ENCODE peak calls at places on chromosomes 4 and X, in ten cellular contexts. Y is pancreas; H is type B pancreatic cell; J is breast epithelium; B is heart right ventricle; C is ascending aorta; V is GM12865; Z is sigmoid colon; L is stomach; A is CD4-positive, alpha-beta T cell. P is an unnamed sample.

GRCh38 chr4:136768925-136769275 is 763.4 kb downstream of the PCDH18 start:
- DNase-seq in Y (no peak), H (no peak), J (no peak), B (no peak), C (no peak), V (no peak), Z (no peak), L (no peak), A (no peak), P (no peak)

GRCh38 chrX:41526925-41527324 is 79.8 kb downstream of the NYX start:
- DNase-seq in Y (no peak), H (no peak), J (no peak), B (no peak), C (no peak), V (peak), Z (no peak), L (no peak), A (no peak), P (no peak)

GRCh38 chr4:76737180-76737579 is 160.8 kb downstream of the SOWAHB start:
- DNase-seq in Y (no peak), H (no peak), J (no peak), B (no peak), C (no peak), V (no peak), Z (no peak), L (no peak), A (no peak), P (no peak)

GRCh38 chr4:186669159-186669720 is 54.4 kb downstream of the FAT1 start:
- DNase-seq in Y (no peak), H (no peak), J (peak), B (no peak), C (no peak), V (no peak), Z (peak), L (no peak), A (no peak), P (no peak)

GRCh38 chrX:866441-866990 is 235.9 kb downstream of the SHOX start:
- DNase-seq in Y (no peak), H (peak), J (no peak), B (no peak), C (no peak), V (no peak), Z (no peak), L (no peak), A (no peak), P (no peak)

GRCh38 chr4:30443289-30443688 is 276.9 kb upstream of the PCDH7 start:
- DNase-seq in Y (no peak), H (no peak), J (no peak), B (no peak), C (no peak), V (no peak), Z (no peak), L (no peak), A (no peak), P (no peak)

GRCh38 chr4:164948943-164949342 is 28.5 kb downstream of the TRIM61 start:
- DNase-seq in Y (no peak), H (no peak), J (no peak), B (no peak), C (no peak), V (no peak), Z (no peak), L (no peak), A (no peak), P (no peak)

GRCh38 chr4:6343950-6344408 is 74.3 kb downstream of the WFS1 start:
- DNase-seq in Y (no peak), H (no peak), J (no peak), B (no peak), C (no peak), V (peak), Z (no peak), L (peak), A (no peak), P (peak)

GRCh38 chr4:30537462-30537861 is 182.7 kb upstream of the PCDH7 start:
- DNase-seq in Y (no peak), H (no peak), J (no peak), B (no peak), C (no peak), V (no peak), Z (no peak), L (no peak), A (no peak), P (no peak)

GRCh38 chrX:147832707-147833348 is 78.9 kb upstream of the FMR1 start:
- DNase-seq in Y (no peak), H (no peak), J (no peak), B (no peak), C (no peak), V (no peak), Z (no peak), L (no peak), A (no peak), P (no peak)

GRCh38 chrX:112677167-112677566 is 2.6 kb downstream of the LHFPL1 start:
- DNase-seq in Y (no peak), H (no peak), J (no peak), B (no peak), C (no peak), V (no peak), Z (no peak), L (no peak), A (no peak), P (no peak)

GRCh38 chr4:76699911-76700310 is 198.0 kb downstream of the SOWAHB start:
- DNase-seq in Y (no peak), H (no peak), J (no peak), B (no peak), C (no peak), V (no peak), Z (no peak), L (no peak), A (no peak), P (no peak)

GRCh38 chrX:348461-349117 is 30.0 kb upstream of the GTPBP6 start:
- DNase-seq in Y (no peak), H (no peak), J (no peak), B (no peak), C (no peak), V (no peak), Z (no peak), L (no peak), A (no peak), P (no peak)

GRCh38 chr4:118904935-118905334 is 16.3 kb downstream of the SYNPO2 start:
- DNase-seq in Y (no peak), H (no peak), J (no peak), B (no peak), C (no peak), V (no peak), Z (no peak), L (no peak), A (no peak), P (no peak)

GRCh38 chrX:106397788-106398538 is 213.8 kb upstream of the RADX start:
- DNase-seq in Y (no peak), H (no peak), J (no peak), B (no peak), C (no peak), V (no peak), Z (no peak), L (no peak), A (no peak), P (no peak)

GRCh38 chr4:44326716-44327115 is 121.9 kb downstream of the KCTD8 start:
- DNase-seq in Y (no peak), H (no peak), J (no peak), B (no peak), C (no peak), V (no peak), Z (no peak), L (no peak), A (no peak), P (no peak)

GRCh38 chr4:133555671-133556070 is 406.6 kb downstream of the PCDH10 start:
- DNase-seq in Y (no peak), H (no peak), J (no peak), B (no peak), C (no peak), V (no peak), Z (no peak), L (no peak), A (no peak), P (no peak)

GRCh38 chrX:22629105-22629725 is 356.5 kb downstream of the CBLL2 start:
- DNase-seq in Y (no peak), H (no peak), J (no peak), B (no peak), C (no peak), V (no peak), Z (no peak), L (no peak), A (no peak), P (no peak)

GRCh38 chrX:54482839-54483593 is 13.0 kb downstream of the FGD1 start:
- DNase-seq in Y (no peak), H (no peak), J (no peak), B (peak), C (no peak), V (no peak), Z (no peak), L (no peak), A (no peak), P (no peak)

GRCh38 chr4:102449751-102450352 is 51.3 kb upstream of the NFKB1 start:
- DNase-seq in Y (peak), H (no peak), J (no peak), B (no peak), C (no peak), V (peak), Z (no peak), L (peak), A (peak), P (peak)

GRCh38 chrX:68419934-68420333 is 13.4 kb downstream of the OPHN1 start:
- DNase-seq in Y (no peak), H (no peak), J (no peak), B (no peak), C (no peak), V (no peak), Z (no peak), L (no peak), A (no peak), P (no peak)

GRCh38 chrX:12979011-12979629 is 4.2 kb downstream of the TMSB4X start:
- DNase-seq in Y (no peak), H (no peak), J (no peak), B (no peak), C (no peak), V (peak), Z (no peak), L (no peak), A (no peak), P (no peak)

GRCh38 chrX:12975999-12976558 is 1.2 kb downstream of the TMSB4X start:
- DNase-seq in Y (peak), H (no peak), J (no peak), B (no peak), C (peak), V (peak), Z (no peak), L (peak), A (no peak), P (peak)

GRCh38 chrX:12977761-12978204 is 2.9 kb downstream of the TMSB4X start:
- DNase-seq in Y (no peak), H (no peak), J (no peak), B (no peak), C (no peak), V (no peak), Z (no peak), L (no peak), A (no peak), P (no peak)

GRCh38 chrX:12979630-12980015 is 4.7 kb downstream of the TMSB4X start:
- DNase-seq in Y (no peak), H (no peak), J (no peak), B (no peak), C (no peak), V (peak), Z (no peak), L (no peak), A (no peak), P (no peak)

DNA sequence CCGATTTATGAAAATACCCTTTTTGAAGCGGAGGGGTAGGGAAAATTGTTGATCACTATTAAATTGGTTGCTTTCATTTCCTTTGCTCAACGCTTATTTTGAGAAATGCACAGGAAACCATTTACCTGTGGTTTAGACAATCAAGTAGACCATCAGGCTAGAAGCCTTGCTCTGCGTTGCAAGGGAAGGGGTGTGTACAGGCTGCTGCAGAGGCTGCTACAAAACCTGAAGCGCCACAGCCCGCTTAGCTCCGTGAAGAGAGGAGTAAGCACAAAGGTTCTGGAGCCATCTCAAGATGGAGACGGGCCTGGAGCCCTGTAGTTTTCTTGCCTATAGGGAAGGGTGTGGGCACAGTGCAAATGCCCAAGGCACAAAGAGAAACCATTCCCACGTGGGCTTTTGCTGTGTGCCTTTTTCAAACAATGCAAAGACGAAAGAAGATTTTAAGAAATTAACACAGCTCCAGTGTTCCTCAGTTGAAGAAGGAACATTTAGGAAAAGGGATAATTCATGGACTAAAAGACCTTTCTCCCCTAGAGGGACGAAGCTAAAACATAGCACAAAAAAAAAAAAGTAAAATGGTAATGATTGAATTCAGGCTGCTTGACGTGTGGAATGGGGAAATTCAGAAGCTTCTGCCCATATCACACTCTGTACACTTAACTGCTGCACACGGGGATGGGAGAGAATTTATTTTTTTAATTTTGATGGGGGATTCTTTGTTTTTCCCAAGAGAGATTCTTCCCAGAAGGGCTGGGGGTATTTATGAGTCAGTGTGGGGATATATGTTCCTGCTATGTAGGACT is 3.5 kb downstream of the TMSB4X start:
- DNase-seq in Y (peak), H (no peak), J (peak), B (peak), C (peak), V (peak), Z (peak), L (peak), A (peak), P (peak)
- TF ChIP-seq CTCF in Y (no peak), H (peak), J (no peak), B (no peak), C (no peak), V (no peak), Z (no peak), L (no peak), A (no peak), P (no peak)

GRCh38 chr4:7844247-7844991 is 95.2 kb downstream of the AFAP1 start:
- DNase-seq in Y (peak), H (peak), J (no peak), B (peak), C (peak), V (peak), Z (peak), L (peak), A (peak), P (peak)

GRCh38 chr4:7847206-7847605 is 92.5 kb downstream of the AFAP1 start:
- DNase-seq in Y (no peak), H (no peak), J (no peak), B (no peak), C (no peak), V (no peak), Z (peak), L (no peak), A (no peak), P (no peak)

GRCh38 chr4:7842384-7843279 is 97.0 kb downstream of the AFAP1 start:
- DNase-seq in Y (peak), H (no peak), J (peak), B (peak), C (peak), V (no peak), Z (peak), L (no peak), A (no peak), P (no peak)

GRCh38 chr4:7843831-7844230 is 95.8 kb downstream of the AFAP1 start:
- DNase-seq in Y (no peak), H (no peak), J (no peak), B (no peak), C (no peak), V (no peak), Z (no peak), L (no peak), A (no peak), P (no peak)

GRCh38 chr4:7845493-7846124 is 94.1 kb downstream of the AFAP1 start:
- DNase-seq in Y (no peak), H (no peak), J (no peak), B (no peak), C (no peak), V (no peak), Z (peak), L (no peak), A (no peak), P (no peak)
- TF ChIP-seq CTCF in Y (no peak), H (no peak), J (no peak), B (no peak), C (no peak), V (no peak), Z (no peak), L (no peak), A (no peak), P (no peak)

DNA sequence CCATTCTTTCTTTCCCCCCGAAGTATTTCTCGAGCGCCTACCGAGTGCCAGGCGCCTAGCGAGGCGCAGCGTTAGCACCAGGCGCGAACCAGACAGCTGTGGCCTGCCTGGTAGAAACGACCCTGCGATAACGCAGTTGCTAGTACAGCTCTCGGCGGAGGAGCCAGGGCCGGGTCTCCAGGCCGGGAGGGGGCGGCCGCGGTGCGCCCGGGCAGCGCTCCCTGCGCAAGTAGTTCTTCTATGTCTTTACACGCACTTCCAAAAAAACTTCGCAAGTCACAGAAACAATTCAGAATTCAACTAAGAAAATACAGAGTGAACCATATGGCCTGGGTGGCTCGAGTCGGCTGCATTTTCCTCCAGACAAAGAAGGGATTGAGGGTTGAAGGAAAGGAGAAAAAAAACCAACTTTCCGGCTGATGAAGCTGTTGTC is 7.0 kb upstream of the NEUROG2 start:
- DNase-seq in Y (peak), H (no peak), J (no peak), B (no peak), C (no peak), V (peak), Z (no peak), L (no peak), A (no peak), P (peak)
- TF ChIP-seq CTCF in Y (no peak), H (peak), J (no peak), B (no peak), C (no peak), V (peak), Z (no peak), L (no peak), A (no peak), P (no peak)

GRCh38 chrX:46185923-46186810 is 359.1 kb downstream of the ZNF674 start:
- DNase-seq in Y (no peak), H (no peak), J (no peak), B (no peak), C (no peak), V (no peak), Z (no peak), L (no peak), A (no peak), P (no peak)

GRCh38 chrX:46184749-46185148 is 360.5 kb downstream of the ZNF674 start:
- DNase-seq in Y (no peak), H (no peak), J (no peak), B (no peak), C (no peak), V (no peak), Z (no peak), L (no peak), A (no peak), P (no peak)

GRCh38 chrX:46178763-46179162 is 366.5 kb downstream of the ZNF674 start:
- DNase-seq in Y (no peak), H (no peak), J (no peak), B (no peak), C (no peak), V (peak), Z (no peak), L (no peak), A (no peak), P (no peak)

GRCh38 chrX:46179748-46180147 is 365.5 kb downstream of the ZNF674 start:
- DNase-seq in Y (no peak), H (no peak), J (no peak), B (no peak), C (no peak), V (no peak), Z (no peak), L (no peak), A (no peak), P (no peak)

GRCh38 chrX:46180258-46180687 is 364.9 kb downstream of the ZNF674 start:
- DNase-seq in Y (no peak), H (no peak), J (no peak), B (no peak), C (no peak), V (peak), Z (no peak), L (no peak), A (no peak), P (peak)
- TF ChIP-seq CTCF in Y (no peak), H (no peak), J (no peak), B (no peak), C (no peak), V (no peak), Z (no peak), L (no peak), A (no peak), P (no peak)